ENCODE peak calls at places on chromosomes 11 and 22, in four cellular contexts. L is H9, C is neuronal stem cell, F is mesenchymal stem cell. K is an unnamed sample.

GRCh38 chr11:1563149-1563638 is 8.9 kb downstream of the DUSP8 start:
- DNase-seq in L (peak; percentile 21), C (no peak), F (no peak), K (no peak)

GRCh38 chr11:64687204-64687603 is 35.8 kb downstream of the NRXN2 start:
- DNase-seq in L (no peak), C (no peak), F (no peak), K (no peak)

GRCh38 chr11:4154503-4154902 is 59.9 kb downstream of the RRM1 start:
- DNase-seq in L (no peak), C (no peak), F (no peak), K (no peak)

GRCh38 chr22:26778372-26778771 is 121.0 kb downstream of the MIAT start:
- DNase-seq in L (no peak), C (no peak), F (no peak), K (no peak)

GRCh38 chr11:35009191-35009940 is 92.9 kb downstream of the PDHX start:
- DNase-seq in L (no peak), C (no peak), F (peak; percentile 48), K (no peak)

GRCh38 chr11:11977206-11977938 is 31.1 kb downstream of the DKK3 start:
- DNase-seq in L (peak; percentile 52), C (no peak), F (peak; percentile 93), K (peak; percentile 47)

GRCh38 chr11:47305734-47306483 is 36.0 kb downstream of the MADD start:
- DNase-seq in L (no peak), C (no peak), F (no peak), K (no peak)

GRCh38 chr11:64643258-64643881 is 52.4 kb downstream of the SLC22A12 start:
- DNase-seq in L (peak; percentile 77), C (no peak), F (no peak), K (no peak)

GRCh38 chr22:50422046-50422445 is 52.8 kb downstream of the SBF1 start:
- DNase-seq in L (no peak), C (no peak), F (no peak), K (no peak)

GRCh38 chr11:95145430-95146063 is 55.9 kb downstream of the ENDOD1 start:
- DNase-seq in L (no peak), C (no peak), F (no peak), K (no peak)

GRCh38 chr22:42549329-42550060 is 4.3 kb upstream of the SERHL2 start:
- DNase-seq in L (no peak), C (no peak), F (no peak), K (no peak)

GRCh38 chr22:23501708-23502107 is 78.4 kb downstream of the IGLL1 start:
- DNase-seq in L (no peak), C (no peak), F (no peak), K (no peak)

GRCh38 chr22:27107824-27108223 is 450.4 kb downstream of the MIAT start:
- DNase-seq in L (no peak), C (no peak), F (peak; percentile 91), K (no peak)

GRCh38 chr11:36628765-36629199 is 30.7 kb upstream of the RAG2 start:
- DNase-seq in L (no peak), C (no peak), F (no peak), K (no peak)

GRCh38 chr11:36627471-36627870 is 29.4 kb upstream of the RAG2 start:
- DNase-seq in L (no peak), C (no peak), F (no peak), K (no peak)

GRCh38 chr11:36628141-36628540 is 30.1 kb upstream of the RAG2 start:
- DNase-seq in L (no peak), C (no peak), F (no peak), K (no peak)

GRCh38 chr11:36635463-36635862 is 37.4 kb upstream of the RAG2 start:
- DNase-seq in L (no peak), C (no peak), F (no peak), K (no peak)

DNA sequence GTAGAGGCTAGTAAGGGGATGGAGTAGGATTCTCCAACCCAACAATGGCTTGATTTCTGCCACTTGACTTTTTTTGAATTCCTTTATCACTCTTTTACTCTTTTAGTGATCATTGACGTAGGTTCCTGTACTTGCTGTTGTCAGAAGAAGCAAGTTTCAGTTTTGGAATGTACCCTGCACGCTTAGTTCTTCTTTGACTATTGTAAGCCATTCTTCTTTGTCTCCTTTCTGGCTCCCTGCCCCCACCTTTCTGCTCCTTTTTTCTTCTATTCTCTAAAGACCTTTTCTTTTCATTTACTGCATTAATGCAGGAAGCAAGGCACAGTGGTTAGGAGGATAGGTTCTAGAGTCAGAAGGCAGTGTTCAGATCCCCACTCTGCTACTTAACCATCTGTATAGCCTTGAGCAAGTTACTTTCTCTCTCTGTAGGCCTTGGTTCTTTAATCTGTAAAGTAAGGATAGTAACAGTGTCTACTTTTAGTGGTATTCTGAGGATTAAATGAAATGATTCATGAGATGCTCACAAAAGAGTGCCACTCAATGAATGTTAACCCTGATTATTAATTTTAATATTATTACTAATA is 33.8 kb upstream of the RAG2 start:
- DNase-seq in L (no peak), C (no peak), F (no peak), K (no peak)
- H4K91ac ChIP-seq in L (no peak overlapping the region), C (no peak overlapping the region), F (no peak overlapping the region), K (no peak overlapping the region)

GRCh38 chr22:30386960-30387848 is at the start of gene RNF215:
- DNase-seq in L (peak; percentile 94), C (peak; percentile 88), F (peak; percentile 74), K (peak; percentile 77)
- H4K91ac ChIP-seq in L (no peak within 1 kb of the TSS), C (no peak within 1 kb of the TSS), F (peak within 1 kb of the TSS; percentile 91), K (peak within 1 kb of the TSS; percentile 91)

DNA sequence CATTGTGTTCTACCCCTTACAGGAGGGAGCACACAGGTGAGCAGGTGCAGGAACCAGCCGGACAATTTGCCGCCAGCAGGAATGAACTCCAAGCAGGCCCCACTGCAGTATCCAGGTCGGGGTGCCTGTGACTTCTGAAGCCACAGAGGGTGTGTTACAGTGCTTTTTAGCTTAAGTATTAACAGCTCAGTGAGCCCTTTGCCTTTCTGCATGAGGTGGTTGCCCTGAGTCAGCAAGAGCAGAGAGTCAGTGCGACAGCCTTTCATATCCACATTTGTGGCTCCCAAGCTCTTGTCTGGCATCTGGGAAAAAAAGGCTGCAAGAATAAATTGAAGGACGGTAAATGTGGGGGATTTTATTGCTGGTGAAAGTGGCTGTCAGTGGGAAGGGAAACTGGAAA is 366.7 kb upstream of the LRRC4C start:
- DNase-seq in L (no peak), C (no peak), F (no peak), K (no peak)
- H4K91ac ChIP-seq in L (no peak overlapping the region), C (no peak overlapping the region), F (no peak overlapping the region), K (no peak overlapping the region)

GRCh38 chr11:17924713-17925112 is 88.1 kb downstream of the SERGEF start:
- DNase-seq in L (no peak), C (no peak), F (no peak), K (no peak)

GRCh38 chr11:17930544-17931144 is 82.2 kb downstream of the SERGEF start:
- DNase-seq in L (no peak), C (no peak), F (no peak), K (no peak)

GRCh38 chr11:17927041-17927440 is 85.8 kb downstream of the SERGEF start:
- DNase-seq in L (no peak), C (no peak), F (no peak), K (no peak)

GRCh38 chr11:17929171-17929570 is 83.7 kb downstream of the SERGEF start:
- DNase-seq in L (no peak), C (no peak), F (no peak), K (no peak)

GRCh38 chr11:17927643-17928343 is 85.1 kb downstream of the SERGEF start:
- DNase-seq in L (no peak), C (no peak), F (peak; percentile 66), K (no peak)
- H4K91ac ChIP-seq in L (no peak overlapping the region), C (no peak overlapping the region), F (no peak overlapping the region), K (no peak overlapping the region)

GRCh38 chr11:96484361-96484760 is 94.5 kb downstream of the JRKL start:
- DNase-seq in L (no peak), C (no peak), F (no peak), K (no peak)
- H4K91ac ChIP-seq in L (no peak overlapping the region), C (no peak overlapping the region), F (no peak overlapping the region), K (no peak overlapping the region)